ENCODE peak calls at places on chromosomes 12 and 14, in ten cellular contexts. One of them, this sample, is unnamed.
A peak's percentile ranks its signal among the peaks of the same experiment; 100 is the strongest.

GRCh38 chr14:23055621-23056256 is 1.6 kb downstream of the CDH24 start:
- DNase-seq in suprapubic skin: no peak
- DNase-seq in psoas muscle: no peak
- DNase-seq in heart left ventricle: peak; percentile 51
- DNase-seq in SK-N-MC: no peak
- DNase-seq in stomach: no peak
- DNase-seq in keratinocyte: no peak
- DNase-seq in PC-9: no peak
- DNase-seq in pancreas: peak; percentile 62
- DNase-seq in left ventricle myocardium inferior: no peak
- DNase-seq in this sample: no peak

GRCh38 chr12:7907009-7907408 is 29.0 kb downstream of the SLC2A3 start:
- DNase-seq in suprapubic skin: no peak
- DNase-seq in psoas muscle: no peak
- DNase-seq in heart left ventricle: no peak
- DNase-seq in SK-N-MC: no peak
- DNase-seq in stomach: peak; percentile 39
- DNase-seq in keratinocyte: no peak
- DNase-seq in PC-9: peak; percentile 81
- DNase-seq in pancreas: peak; percentile 69
- DNase-seq in left ventricle myocardium inferior: no peak
- DNase-seq in this sample: peak; percentile 48

GRCh38 chr14:71931492-71932228 is 569 bp upstream of the RGS6 start:
- DNase-seq in suprapubic skin: no peak
- DNase-seq in psoas muscle: no peak
- DNase-seq in heart left ventricle: peak; percentile 47
- DNase-seq in SK-N-MC: no peak
- DNase-seq in stomach: no peak
- DNase-seq in keratinocyte: no peak
- DNase-seq in PC-9: no peak
- DNase-seq in pancreas: no peak
- DNase-seq in left ventricle myocardium inferior: peak; percentile 34
- DNase-seq in this sample: peak; percentile 17

GRCh38 chr12:48779869-48780268 is 9.0 kb downstream of the ADCY6 start:
- DNase-seq in suprapubic skin: no peak
- DNase-seq in psoas muscle: no peak
- DNase-seq in heart left ventricle: peak; percentile 89
- DNase-seq in SK-N-MC: no peak
- DNase-seq in stomach: no peak
- DNase-seq in keratinocyte: no peak
- DNase-seq in PC-9: no peak
- DNase-seq in pancreas: no peak
- DNase-seq in left ventricle myocardium inferior: peak; percentile 68
- DNase-seq in this sample: no peak

GRCh38 chr14:103001651-103002396 is 55.5 kb downstream of the CDC42BPB start:
- DNase-seq in suprapubic skin: no peak
- DNase-seq in psoas muscle: no peak
- DNase-seq in heart left ventricle: no peak
- DNase-seq in SK-N-MC: no peak
- DNase-seq in stomach: no peak
- DNase-seq in keratinocyte: no peak
- DNase-seq in PC-9: no peak
- DNase-seq in pancreas: no peak
- DNase-seq in left ventricle myocardium inferior: no peak
- DNase-seq in this sample: no peak

GRCh38 chr12:90085491-90086274 is 377.0 kb upstream of the ATP2B1 start:
- DNase-seq in suprapubic skin: no peak
- DNase-seq in psoas muscle: no peak
- DNase-seq in heart left ventricle: no peak
- DNase-seq in SK-N-MC: no peak
- DNase-seq in stomach: no peak
- DNase-seq in keratinocyte: no peak
- DNase-seq in PC-9: no peak
- DNase-seq in pancreas: no peak
- DNase-seq in left ventricle myocardium inferior: no peak
- DNase-seq in this sample: peak; percentile 46

GRCh38 chr12:130222519-130223255 is 60.4 kb downstream of the FZD10 start:
- DNase-seq in suprapubic skin: no peak
- DNase-seq in psoas muscle: no peak
- DNase-seq in heart left ventricle: no peak
- DNase-seq in SK-N-MC: no peak
- DNase-seq in stomach: no peak
- DNase-seq in keratinocyte: no peak
- DNase-seq in PC-9: no peak
- DNase-seq in pancreas: peak; percentile 35
- DNase-seq in left ventricle myocardium inferior: no peak
- DNase-seq in this sample: peak; percentile 56

GRCh38 chr12:32191445-32191844 is 84.8 kb downstream of the BICD1 start:
- DNase-seq in suprapubic skin: no peak
- DNase-seq in psoas muscle: no peak
- DNase-seq in heart left ventricle: no peak
- DNase-seq in SK-N-MC: no peak
- DNase-seq in stomach: no peak
- DNase-seq in keratinocyte: no peak
- DNase-seq in PC-9: no peak
- DNase-seq in pancreas: no peak
- DNase-seq in left ventricle myocardium inferior: no peak
- DNase-seq in this sample: no peak

GRCh38 chr12:89328483-89329030 is 23.7 kb downstream of the DUSP6 start:
- DNase-seq in suprapubic skin: no peak
- DNase-seq in psoas muscle: no peak
- DNase-seq in heart left ventricle: no peak
- DNase-seq in SK-N-MC: no peak
- DNase-seq in stomach: no peak
- DNase-seq in keratinocyte: no peak
- DNase-seq in PC-9: no peak
- DNase-seq in pancreas: no peak
- DNase-seq in left ventricle myocardium inferior: no peak
- DNase-seq in this sample: no peak

GRCh38 chr14:56046999-56047398 is 71.2 kb upstream of the PELI2 start:
- DNase-seq in suprapubic skin: no peak
- DNase-seq in psoas muscle: no peak
- DNase-seq in heart left ventricle: no peak
- DNase-seq in SK-N-MC: no peak
- DNase-seq in stomach: no peak
- DNase-seq in keratinocyte: no peak
- DNase-seq in PC-9: no peak
- DNase-seq in pancreas: no peak
- DNase-seq in left ventricle myocardium inferior: no peak
- DNase-seq in this sample: no peak

GRCh38 chr14:21382095-21382494 is 1.7 kb downstream of the SUPT16H start:
- DNase-seq in suprapubic skin: no peak
- DNase-seq in psoas muscle: no peak
- DNase-seq in heart left ventricle: no peak
- DNase-seq in SK-N-MC: no peak
- DNase-seq in stomach: no peak
- DNase-seq in keratinocyte: no peak
- DNase-seq in PC-9: no peak
- DNase-seq in pancreas: no peak
- DNase-seq in left ventricle myocardium inferior: no peak
- DNase-seq in this sample: no peak

GRCh38 chr12:48183091-48183875 is at the start of gene CCDC184:
- DNase-seq in suprapubic skin: peak; percentile 69
- DNase-seq in psoas muscle: peak; percentile 48
- DNase-seq in heart left ventricle: peak; percentile 76
- DNase-seq in SK-N-MC: no peak
- DNase-seq in stomach: peak; percentile 48
- DNase-seq in keratinocyte: no peak
- DNase-seq in PC-9: no peak
- DNase-seq in pancreas: peak; percentile 39
- DNase-seq in left ventricle myocardium inferior: peak; percentile 59
- DNase-seq in this sample: peak; percentile 64

GRCh38 chr12:109387425-109388166 is 39.9 kb downstream of the MYO1H start:
- DNase-seq in suprapubic skin: peak; percentile 66
- DNase-seq in psoas muscle: no peak
- DNase-seq in heart left ventricle: no peak
- DNase-seq in SK-N-MC: no peak
- DNase-seq in stomach: no peak
- DNase-seq in keratinocyte: no peak
- DNase-seq in PC-9: peak; percentile 4
- DNase-seq in pancreas: no peak
- DNase-seq in left ventricle myocardium inferior: no peak
- DNase-seq in this sample: peak; percentile 38

GRCh38 chr14:30450620-30451019 is 108.3 kb upstream of the G2E3 start:
- DNase-seq in suprapubic skin: no peak
- DNase-seq in psoas muscle: no peak
- DNase-seq in heart left ventricle: no peak
- DNase-seq in SK-N-MC: no peak
- DNase-seq in stomach: no peak
- DNase-seq in keratinocyte: no peak
- DNase-seq in PC-9: no peak
- DNase-seq in pancreas: no peak
- DNase-seq in left ventricle myocardium inferior: no peak
- DNase-seq in this sample: no peak

GRCh38 chr12:124734224-124734788 is 129.4 kb downstream of the SCARB1 start:
- DNase-seq in suprapubic skin: no peak
- DNase-seq in psoas muscle: no peak
- DNase-seq in heart left ventricle: peak; percentile 46
- DNase-seq in SK-N-MC: no peak
- DNase-seq in stomach: no peak
- DNase-seq in keratinocyte: no peak
- DNase-seq in PC-9: no peak
- DNase-seq in pancreas: no peak
- DNase-seq in left ventricle myocardium inferior: peak; percentile 29
- DNase-seq in this sample: peak; percentile 90

GRCh38 chr14:72563676-72564075 is 330.2 kb downstream of the DPF3 start:
- DNase-seq in suprapubic skin: no peak
- DNase-seq in psoas muscle: no peak
- DNase-seq in heart left ventricle: no peak
- DNase-seq in SK-N-MC: no peak
- DNase-seq in stomach: no peak
- DNase-seq in keratinocyte: no peak
- DNase-seq in PC-9: no peak
- DNase-seq in pancreas: no peak
- DNase-seq in left ventricle myocardium inferior: no peak
- DNase-seq in this sample: no peak

GRCh38 chr14:100654814-100655795 is 67.9 kb upstream of the BEGAIN start:
- DNase-seq in suprapubic skin: no peak
- DNase-seq in psoas muscle: no peak
- DNase-seq in heart left ventricle: no peak
- DNase-seq in SK-N-MC: no peak
- DNase-seq in stomach: peak; percentile 57
- DNase-seq in keratinocyte: no peak
- DNase-seq in PC-9: peak; percentile 16
- DNase-seq in pancreas: peak; percentile 77
- DNase-seq in left ventricle myocardium inferior: no peak
- DNase-seq in this sample: peak; percentile 52

GRCh38 chr12:104303538-104304151 is at the start of gene EID3:
- DNase-seq in suprapubic skin: peak; percentile 92
- DNase-seq in psoas muscle: peak; percentile 92
- DNase-seq in heart left ventricle: peak; percentile 91
- DNase-seq in SK-N-MC: no peak
- DNase-seq in stomach: peak; percentile 91
- DNase-seq in keratinocyte: no peak
- DNase-seq in PC-9: peak; percentile 80
- DNase-seq in pancreas: peak; percentile 89
- DNase-seq in left ventricle myocardium inferior: peak; percentile 93
- DNase-seq in this sample: no peak

GRCh38 chr12:54592316-54592715 is 3.9 kb upstream of the PPP1R1A start:
- DNase-seq in suprapubic skin: no peak
- DNase-seq in psoas muscle: no peak
- DNase-seq in heart left ventricle: no peak
- DNase-seq in SK-N-MC: no peak
- DNase-seq in stomach: no peak
- DNase-seq in keratinocyte: no peak
- DNase-seq in PC-9: no peak
- DNase-seq in pancreas: no peak
- DNase-seq in left ventricle myocardium inferior: no peak
- DNase-seq in this sample: no peak
- H3K27ac ChIP-seq in suprapubic skin: no peak overlapping the region
- H3K27ac ChIP-seq in psoas muscle: no peak overlapping the region
- H3K27ac ChIP-seq in heart left ventricle: no peak overlapping the region
- H3K27ac ChIP-seq in SK-N-MC: no peak overlapping the region
- H3K27ac ChIP-seq in stomach: no peak overlapping the region
- H3K27ac ChIP-seq in keratinocyte: no peak overlapping the region
- H3K27ac ChIP-seq in PC-9: no peak overlapping the region
- H3K27ac ChIP-seq in pancreas: no peak overlapping the region
- H3K27ac ChIP-seq in left ventricle myocardium inferior: no peak overlapping the region
- H3K27ac ChIP-seq in this sample: no peak overlapping the region

GRCh38 chr12:13206560-13206897 is 10.0 kb downstream of the EMP1 start:
- DNase-seq in suprapubic skin: no peak
- DNase-seq in psoas muscle: no peak
- DNase-seq in heart left ventricle: no peak
- DNase-seq in SK-N-MC: no peak
- DNase-seq in stomach: no peak
- DNase-seq in keratinocyte: no peak
- DNase-seq in PC-9: no peak
- DNase-seq in pancreas: no peak
- DNase-seq in left ventricle myocardium inferior: no peak
- DNase-seq in this sample: no peak
- H3K4me3 ChIP-seq in suprapubic skin: peak overlapping the region; percentile 4
- H3K4me3 ChIP-seq in psoas muscle: no peak overlapping the region
- H3K4me3 ChIP-seq in heart left ventricle: no peak overlapping the region
- H3K4me3 ChIP-seq in SK-N-MC: no peak overlapping the region
- H3K4me3 ChIP-seq in stomach: no peak overlapping the region
- H3K4me3 ChIP-seq in keratinocyte: no peak overlapping the region
- H3K4me3 ChIP-seq in PC-9: peak overlapping the region; percentile 46
- H3K4me3 ChIP-seq in pancreas: no peak overlapping the region
- H3K4me3 ChIP-seq in left ventricle myocardium inferior: no peak overlapping the region
- H3K4me3 ChIP-seq in this sample: no peak overlapping the region

DNA sequence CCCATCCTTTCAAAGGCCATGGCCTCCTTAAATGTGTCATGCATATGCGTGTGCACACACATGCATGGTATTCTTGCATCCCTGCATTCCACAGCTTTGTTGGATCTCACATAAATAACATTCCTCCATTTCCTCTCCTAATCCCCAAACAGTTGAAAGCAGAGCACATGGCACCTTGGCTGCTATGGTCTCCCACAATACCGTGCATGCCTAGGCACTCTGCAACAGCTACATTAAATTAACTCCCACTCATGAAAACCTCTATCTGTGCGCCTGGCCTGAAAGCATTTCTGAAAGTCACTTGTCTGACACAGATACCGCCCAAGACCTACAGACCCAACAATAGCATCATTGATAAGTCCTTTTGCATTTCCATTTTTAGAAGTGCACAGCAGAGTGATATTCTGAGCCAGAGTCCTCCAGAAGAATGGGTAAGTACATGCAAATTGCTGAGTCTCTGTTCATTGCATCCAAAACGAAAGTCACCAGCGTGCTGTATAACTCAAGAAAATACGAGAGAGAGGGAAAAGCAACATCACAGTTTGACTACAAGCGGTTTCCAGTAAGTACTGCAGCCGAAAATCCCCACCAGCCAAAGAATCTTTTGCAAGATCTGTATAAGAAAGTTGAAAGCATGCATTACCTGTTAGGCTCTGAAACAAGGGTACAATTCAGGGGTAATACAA is 436 bp downstream of the ASB2 start:
- DNase-seq in suprapubic skin: no peak
- DNase-seq in psoas muscle: no peak
- DNase-seq in heart left ventricle: no peak
- DNase-seq in SK-N-MC: no peak
- DNase-seq in stomach: no peak
- DNase-seq in keratinocyte: no peak
- DNase-seq in PC-9: no peak
- DNase-seq in pancreas: no peak
- DNase-seq in left ventricle myocardium inferior: no peak
- DNase-seq in this sample: no peak
- H3K27ac ChIP-seq in suprapubic skin: no peak overlapping the region
- H3K27ac ChIP-seq in psoas muscle: peak overlapping the region; percentile 98
- H3K27ac ChIP-seq in heart left ventricle: peak overlapping the region; percentile 78
- H3K27ac ChIP-seq in SK-N-MC: no peak overlapping the region
- H3K27ac ChIP-seq in stomach: no peak overlapping the region
- H3K27ac ChIP-seq in keratinocyte: no peak overlapping the region
- H3K27ac ChIP-seq in PC-9: no peak overlapping the region
- H3K27ac ChIP-seq in pancreas: no peak overlapping the region
- H3K27ac ChIP-seq in left ventricle myocardium inferior: peak overlapping the region; percentile 89
- H3K27ac ChIP-seq in this sample: no peak overlapping the region

GRCh38 chr12:132872975-132873421 is 14.4 kb downstream of the CHFR start:
- DNase-seq in suprapubic skin: no peak
- DNase-seq in psoas muscle: no peak
- DNase-seq in heart left ventricle: no peak
- DNase-seq in SK-N-MC: no peak
- DNase-seq in stomach: no peak
- DNase-seq in keratinocyte: no peak
- DNase-seq in PC-9: no peak
- DNase-seq in pancreas: no peak
- DNase-seq in left ventricle myocardium inferior: no peak
- DNase-seq in this sample: no peak
- H3K4me3 ChIP-seq in suprapubic skin: no peak overlapping the region
- H3K4me3 ChIP-seq in psoas muscle: no peak overlapping the region
- H3K4me3 ChIP-seq in heart left ventricle: no peak overlapping the region
- H3K4me3 ChIP-seq in SK-N-MC: no peak overlapping the region
- H3K4me3 ChIP-seq in stomach: no peak overlapping the region
- H3K4me3 ChIP-seq in keratinocyte: no peak overlapping the region
- H3K4me3 ChIP-seq in PC-9: no peak overlapping the region
- H3K4me3 ChIP-seq in pancreas: no peak overlapping the region
- H3K4me3 ChIP-seq in left ventricle myocardium inferior: no peak overlapping the region
- H3K4me3 ChIP-seq in this sample: no peak overlapping the region